ENCODE peak calls at places on chromosomes 12 and 14, in five cellular contexts. U is IMR-90, M is GM13977, O is fibroblast of the aortic adventitia, Z is sigmoid colon. I is an unnamed sample.

GRCh38 chr14:103127356-103127755 is 4.1 kb downstream of the TNFAIP2 start:
- DNase-seq in U (no peak), M (no peak), O (no peak), Z (no peak), I (no peak)

GRCh38 chr12:107429006-107429698 is 256.4 kb upstream of the PWP1 start:
- DNase-seq in U (no peak), M (no peak), O (no peak), Z (no peak), I (no peak)

GRCh38 chr12:107759410-107759809 is 1.5 kb downstream of the PRDM4 start:
- DNase-seq in U (peak), M (no peak), O (peak), Z (no peak), I (peak)

GRCh38 chr12:92295523-92295922 is 149.9 kb upstream of the BTG1 start:
- DNase-seq in U (peak), M (no peak), O (peak), Z (no peak), I (no peak)

GRCh38 chr12:3199551-3200031 is 122.4 kb downstream of the TSPAN9 start:
- DNase-seq in U (peak), M (no peak), O (peak), Z (no peak), I (no peak)

GRCh38 chr12:123384994-123385376 is 1.1 kb downstream of the KMT5A start:
- DNase-seq in U (peak), M (no peak), O (peak), Z (no peak), I (no peak)

GRCh38 chr12:32921397-32921796 is 24.8 kb upstream of the PKP2 start:
- DNase-seq in U (no peak), M (no peak), O (peak), Z (no peak), I (no peak)

GRCh38 chr12:109389146-109389545 is 41.4 kb downstream of the MYO1H start:
- DNase-seq in U (no peak), M (no peak), O (no peak), Z (no peak), I (peak)

GRCh38 chr12:7259060-7259459 is 44.8 kb upstream of the ACSM4 start:
- DNase-seq in U (no peak), M (no peak), O (no peak), Z (no peak), I (no peak)

GRCh38 chr12:19198272-19198671 is 68.7 kb downstream of the PLEKHA5 start:
- DNase-seq in U (peak), M (no peak), O (peak), Z (no peak), I (no peak)

GRCh38 chr14:68312884-68313725 is 479.8 kb downstream of the ZFP36L1 start:
- DNase-seq in U (no peak), M (peak), O (no peak), Z (no peak), I (peak)

GRCh38 chr12:57461326-57461903 is 1.8 kb downstream of the GLI1 start:
- DNase-seq in U (peak), M (peak), O (peak), Z (peak), I (peak)

GRCh38 chr14:20179218-20179617 is 11.5 kb upstream of the OR11G2 start:
- DNase-seq in U (no peak), M (no peak), O (no peak), Z (no peak), I (no peak)

GRCh38 chr12:112105891-112106290 is 2.7 kb downstream of the NAA25 start:
- DNase-seq in U (no peak), M (no peak), O (no peak), Z (no peak), I (no peak)

GRCh38 chr14:69171569-69171968 is 18.6 kb upstream of the DCAF5 start:
- DNase-seq in U (no peak), M (no peak), O (no peak), Z (no peak), I (no peak)

GRCh38 chr12:109449845-109450532 is 27.1 kb downstream of the KCTD10 start:
- DNase-seq in U (no peak), M (no peak), O (no peak), Z (no peak), I (no peak)

GRCh38 chr12:9662488-9662887 is 7.0 kb upstream of the CLEC2D start:
- DNase-seq in U (no peak), M (no peak), O (no peak), Z (no peak), I (no peak)

GRCh38 chr12:110765144-110765543 is 22.5 kb upstream of the PPP1CC start:
- DNase-seq in U (no peak), M (no peak), O (no peak), Z (no peak), I (no peak)

GRCh38 chr12:19085090-19085489 is 44.4 kb upstream of the PLEKHA5 start:
- DNase-seq in U (no peak), M (no peak), O (no peak), Z (no peak), I (no peak)

GRCh38 chr12:53219956-53220856 is 11.8 kb downstream of the RARG start:
- DNase-seq in U (peak), M (peak), O (peak), Z (peak), I (peak)

GRCh38 chr12:26266881-26267280 is 71.5 kb downstream of the SSPN start:
- DNase-seq in U (no peak), M (no peak), O (no peak), Z (no peak), I (no peak)

GRCh38 chr14:104692261-104692938 is 3.0 kb downstream of the INF2 start:
- DNase-seq in U (no peak), M (no peak), O (no peak), Z (no peak), I (no peak)

GRCh38 chr12:78149459-78149858 is 318.8 kb downstream of the NAV3 start:
- DNase-seq in U (no peak), M (no peak), O (peak), Z (no peak), I (no peak)

GRCh38 chr12:109695961-109696461 is 17.6 kb upstream of the FAM222A start:
- DNase-seq in U (no peak), M (no peak), O (no peak), Z (no peak), I (no peak)

GRCh38 chr12:106251636-106252035 is 3.8 kb upstream of the CKAP4 start:
- DNase-seq in U (peak), M (no peak), O (no peak), Z (no peak), I (no peak)

GRCh38 chr14:67569011-67569650 is 30.9 kb downstream of the PIGH start:
- DNase-seq in U (no peak), M (no peak), O (no peak), Z (peak), I (no peak)

GRCh38 chr14:44846232-44846824 is 115.4 kb downstream of the KLHL28 start:
- DNase-seq in U (peak), M (peak), O (peak), Z (no peak), I (peak)

GRCh38 chr12:63416788-63417187 is 251.5 kb downstream of the DPY19L2 start:
- DNase-seq in U (no peak), M (no peak), O (no peak), Z (no peak), I (no peak)

GRCh38 chr14:103522649-103523582 is at the start of gene CKB:
- DNase-seq in U (peak), M (peak), O (peak), Z (peak), I (peak)

GRCh38 chr12:103572312-103572711 is 14.8 kb upstream of the STAB2 start:
- DNase-seq in U (no peak), M (no peak), O (no peak), Z (no peak), I (no peak)

GRCh38 chr14:68468437-68469207 is 324.2 kb downstream of the ZFP36L1 start:
- DNase-seq in U (no peak), M (no peak), O (peak), Z (no peak), I (peak)

GRCh38 chr14:49550284-49551184 is 35.6 kb downstream of the RPS29 start:
- DNase-seq in U (peak), M (no peak), O (peak), Z (no peak), I (no peak)

GRCh38 chr14:31505411-31505810 is 17.6 kb upstream of the GPR33 start:
- DNase-seq in U (peak), M (no peak), O (peak), Z (no peak), I (no peak)

GRCh38 chr14:105145381-105146180 is 23.0 kb downstream of the JAG2 start:
- DNase-seq in U (no peak), M (peak), O (no peak), Z (peak), I (no peak)

GRCh38 chr12:42725839-42726238 is 136.3 kb upstream of the PRICKLE1 start:
- DNase-seq in U (peak), M (no peak), O (peak), Z (no peak), I (no peak)

GRCh38 chr14:34059925-34060746 is 109.3 kb upstream of the EGLN3 start:
- DNase-seq in U (peak), M (peak), O (peak), Z (peak), I (peak)
- TF ChIP-seq CTCF in U (peak), M (peak), O (peak), Z (peak), I (no peak)

GRCh38 chr12:50283230-50283923 is at the start of gene LIMA1:
- DNase-seq in U (peak), M (peak), O (peak), Z (peak), I (peak)
- TF ChIP-seq CTCF in U (no peak), M (peak), O (no peak), Z (no peak), I (peak)

GRCh38 chr12:47409310-47409709 is 296.5 kb downstream of the RPAP3 start:
- DNase-seq in U (no peak), M (no peak), O (no peak), Z (no peak), I (no peak)
- TF ChIP-seq CTCF in U (no peak), M (no peak), O (no peak), Z (no peak), I (no peak)

GRCh38 chr14:23286904-23287479 is 1.1 kb upstream of the HOMEZ start:
- DNase-seq in U (no peak), M (no peak), O (peak), Z (no peak), I (no peak)
- TF ChIP-seq CTCF in U (no peak), M (no peak), O (no peak), Z (no peak), I (no peak)

GRCh38 chr12:89154743-89155530 is 197.4 kb downstream of the DUSP6 start:
- DNase-seq in U (peak), M (no peak), O (peak), Z (no peak), I (no peak)
- TF ChIP-seq CTCF in U (no peak), M (no peak), O (peak), Z (no peak), I (no peak)

GRCh38 chr12:50102648-50103309 is 1.0 kb upstream of the GPD1 start:
- DNase-seq in U (no peak), M (peak), O (no peak), Z (no peak), I (no peak)

GRCh38 chr12:50100561-50100960 is 3.2 kb upstream of the GPD1 start:
- DNase-seq in U (no peak), M (no peak), O (no peak), Z (no peak), I (no peak)

GRCh38 chr12:50102186-50102585 is 1.6 kb upstream of the GPD1 start:
- DNase-seq in U (no peak), M (no peak), O (no peak), Z (no peak), I (no peak)

GRCh38 chr12:50103351-50103750 is 457 bp upstream of the GPD1 start:
- DNase-seq in U (no peak), M (no peak), O (no peak), Z (no peak), I (no peak)

DNA sequence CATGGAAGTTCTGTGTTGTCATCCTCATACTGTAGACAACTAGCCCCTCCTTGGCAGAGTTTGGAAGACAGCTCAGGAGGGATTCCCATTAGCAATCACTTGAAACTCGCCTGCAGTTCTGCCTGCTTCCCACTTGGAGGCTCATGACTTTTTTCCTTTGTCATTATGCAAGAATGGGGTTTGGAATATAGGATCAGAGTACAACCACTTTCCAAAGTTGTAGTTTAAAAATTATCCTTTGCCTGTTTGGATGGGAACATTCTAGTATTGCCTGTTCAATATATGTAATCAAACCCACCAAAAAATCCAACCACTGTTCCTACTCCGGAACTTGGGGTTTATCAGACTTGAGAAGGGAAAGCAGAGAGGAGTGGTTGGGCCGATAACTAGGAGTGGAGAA is 2.1 kb upstream of the GPD1 start:
- DNase-seq in U (peak), M (no peak), O (peak), Z (no peak), I (no peak)
- TF ChIP-seq CTCF in U (peak), M (peak), O (peak), Z (no peak), I (no peak)

GRCh38 chr12:66409195-66409871 is 107.0 kb downstream of the HELB start:
- DNase-seq in U (peak), M (no peak), O (peak), Z (no peak), I (peak)
- TF ChIP-seq CTCF in U (peak), M (peak), O (peak), Z (peak), I (peak)

I was measured in activated CD8-positive, alpha-beta T cell treated with anti-CD3 and anti-CD28 coated beads for 36 hours.